ENCODE peak calls at places on chromosomes 13 and 19, in ten cellular contexts. R is foreskin fibroblast; E is NCI-H748 treated with DMSO at 0.1 percent for 48 hours; S is stimulated activated naive B cell treated with anti-CD40 and anti-IgM and Interleukin-4, amounts not matched to agents 10 μg/mL and 1 μg/mL and 100 μg/mL, for 72 hours; W is pulmonary artery endothelial cell; V is stimulated activated CD4-positive, alpha-beta T cell treated with anti-CD3 and anti-CD28 coated beads, Interleukin-4, amount 100 ng/mL, for 24 hours; L is prostate gland; U is HCT116; B is Right ventricle myocardium superior; A is endothelial cell. O is an unnamed sample.

GRCh38 chr19:39325778-39326680 is 5.4 kb upstream of the LRFN1 start:
- DNase-seq in R (no peak), E (no peak), S (no peak), W (no peak), V (peak; percentile 8), L (no peak), U (peak; percentile 51), B (no peak), A (no peak), O (peak; percentile 15)

GRCh38 chr19:6534451-6535093 is 3.7 kb downstream of the TNFSF9 start:
- DNase-seq in R (no peak), E (no peak), S (no peak), W (no peak), V (no peak), L (no peak), U (no peak), B (no peak), A (no peak), O (no peak)

GRCh38 chr13:47904891-47905290 is 96.2 kb downstream of the SUCLA2 start:
- DNase-seq in R (no peak), E (no peak), S (no peak), W (peak; percentile 52), V (no peak), L (no peak), U (no peak), B (no peak), A (no peak), O (no peak)

GRCh38 chr13:101706651-101707050 is 254.2 kb downstream of the ITGBL1 start:
- DNase-seq in R (peak; percentile 99), E (no peak), S (no peak), W (no peak), V (no peak), L (no peak), U (no peak), B (no peak), A (peak; percentile 35), O (peak; percentile 88)

GRCh38 chr13:91863699-91864098 is 465.3 kb downstream of the GPC5 start:
- DNase-seq in R (no peak), E (no peak), S (no peak), W (no peak), V (no peak), L (no peak), U (no peak), B (no peak), A (no peak), O (no peak)

GRCh38 chr13:78323848-78324247 is 279.5 kb downstream of the POU4F1 start:
- DNase-seq in R (no peak), E (no peak), S (no peak), W (no peak), V (no peak), L (no peak), U (no peak), B (no peak), A (no peak), O (no peak)

GRCh38 chr13:44843403-44843802 is 145.9 kb downstream of the NUFIP1 start:
- DNase-seq in R (peak; percentile 71), E (no peak), S (no peak), W (no peak), V (no peak), L (no peak), U (no peak), B (no peak), A (no peak), O (peak; percentile 38)

GRCh38 chr13:66585669-66586203 is 644.4 kb downstream of the PCDH9 start:
- DNase-seq in R (no peak), E (no peak), S (no peak), W (no peak), V (no peak), L (no peak), U (no peak), B (no peak), A (no peak), O (no peak)

GRCh38 chr19:45804140-45804958 is 10.8 kb downstream of the RSPH6A start:
- DNase-seq in R (no peak), E (no peak), S (no peak), W (no peak), V (no peak), L (no peak), U (no peak), B (no peak), A (no peak), O (no peak)

GRCh38 chr13:41788552-41788951 is 172.4 kb downstream of the VWA8 start:
- DNase-seq in R (no peak), E (no peak), S (no peak), W (peak; percentile 96), V (no peak), L (no peak), U (no peak), B (no peak), A (peak; percentile 6), O (no peak)

GRCh38 chr13:39196957-39197644 is 158.8 kb downstream of the NHLRC3 start:
- DNase-seq in R (peak; percentile 8), E (no peak), S (no peak), W (no peak), V (no peak), L (no peak), U (no peak), B (no peak), A (no peak), O (no peak)

GRCh38 chr19:2977686-2978466 is 512 bp downstream of the TLE6 start:
- DNase-seq in R (no peak), E (no peak), S (no peak), W (no peak), V (no peak), L (no peak), U (no peak), B (no peak), A (no peak), O (no peak)

GRCh38 chr19:29860492-29860891 is 48.7 kb downstream of the CCNE1 start:
- DNase-seq in R (no peak), E (no peak), S (no peak), W (no peak), V (no peak), L (no peak), U (peak; percentile 49), B (no peak), A (no peak), O (peak; percentile 17)

GRCh38 chr19:13024958-13025653 is 29.8 kb downstream of the NFIX start:
- DNase-seq in R (no peak), E (no peak), S (no peak), W (no peak), V (no peak), L (no peak), U (no peak), B (no peak), A (peak; percentile 50), O (no peak)

GRCh38 chr13:42116225-42116624 is 67.8 kb downstream of the DGKH start:
- DNase-seq in R (no peak), E (no peak), S (no peak), W (no peak), V (no peak), L (no peak), U (no peak), B (no peak), A (no peak), O (no peak)

GRCh38 chr13:51995677-51996551 is 15.3 kb downstream of the ATP7B start:
- DNase-seq in R (no peak), E (no peak), S (no peak), W (no peak), V (no peak), L (peak; percentile 43), U (no peak), B (peak; percentile 58), A (no peak), O (no peak)

GRCh38 chr19:33446918-33447293 is 73.4 kb downstream of the CEBPG start:
- DNase-seq in R (no peak), E (no peak), S (no peak), W (no peak), V (no peak), L (no peak), U (no peak), B (no peak), A (no peak), O (no peak)